ENCODE peak calls at places on chromosomes 12 and 14, in five cellular contexts. S is colonic mucosa, P is spleen, Z is AG09309, W is tibial artery. C is an unnamed sample.

GRCh38 chr12:124479680-124480468 is 87.5 kb downstream of the NCOR2 start:
- DNase-seq in S (no peak), Z (no peak), W (no peak), P (peak; percentile 77), C (no peak)

GRCh38 chr12:54195736-54196347 is 7.1 kb upstream of the SMUG1 start:
- DNase-seq in W (no peak), Z (no peak), P (peak; percentile 87), S (no peak), C (no peak)

GRCh38 chr14:91315844-91316267 is 71.4 kb upstream of the GPR68 start:
- DNase-seq in Z (no peak), P (peak; percentile 94), W (no peak), S (no peak), C (peak; percentile 93)

GRCh38 chr14:73238262-73238852 is 1.1 kb downstream of the PAPLN start:
- DNase-seq in Z (no peak), P (no peak), S (no peak), W (no peak), C (no peak)

GRCh38 chr12:108324678-108325358 is 14.3 kb downstream of the CMKLR1 start:
- DNase-seq in W (no peak), Z (no peak), S (no peak), P (peak; percentile 30), C (no peak)

GRCh38 chr14:24897793-24898192 is 152.2 kb downstream of the STXBP6 start:
- DNase-seq in Z (no peak), P (no peak), S (no peak), W (no peak), C (no peak)

GRCh38 chr14:77760381-77761204 is at the start of gene SNW1:
- DNase-seq in S (peak; percentile 94), P (peak; percentile 97), Z (no peak), W (peak; percentile 96), C (peak; percentile 94)

GRCh38 chr12:111313833-111314259 is 55.0 kb downstream of the PHETA1 start:
- DNase-seq in Z (peak; percentile 5), P (peak; percentile 90), S (peak; percentile 56), W (peak; percentile 79), C (peak; percentile 53)

GRCh38 chr12:113194971-113195391 is 9.5 kb downstream of the RITA1 start:
- DNase-seq in S (no peak), P (no peak), Z (no peak), W (no peak), C (no peak)

GRCh38 chr12:50055831-50056628 is 1.4 kb upstream of the ASIC1 start:
- DNase-seq in S (peak; percentile 40), P (no peak), Z (no peak), W (no peak), C (no peak)

GRCh38 chr12:122917508-122918227 is 21.7 kb upstream of the VPS37B start:
- DNase-seq in S (peak; percentile 77), W (peak; percentile 72), P (no peak), Z (no peak), C (no peak)

GRCh38 chr14:29926701-29927595 is 699 bp downstream of the PRKD1 start:
- DNase-seq in S (peak; percentile 27), P (peak; percentile 80), W (peak; percentile 73), Z (no peak), C (no peak)

GRCh38 chr12:116919247-116919671 is 8.5 kb downstream of the FBXW8 start:
- DNase-seq in S (peak; percentile 63), W (no peak), Z (no peak), P (no peak), C (no peak)

GRCh38 chr14:52235434-52235833 is 32.1 kb upstream of the PTGDR start:
- DNase-seq in Z (no peak), P (no peak), S (no peak), W (no peak), C (no peak)

GRCh38 chr14:103123634-103124500 is 606 bp downstream of the TNFAIP2 start:
- DNase-seq in W (peak; percentile 81), S (peak; percentile 50), Z (no peak), P (peak; percentile 91), C (no peak)

GRCh38 chr14:90060312-90060964 is 1.4 kb upstream of the KCNK13 start:
- DNase-seq in S (peak; percentile 42), P (no peak), W (no peak), Z (no peak), C (peak; percentile 31)

GRCh38 chr12:12561305-12562015 is 1.2 kb downstream of the DUSP16 start:
- DNase-seq in P (peak; percentile 92), W (peak; percentile 87), S (peak; percentile 54), Z (no peak), C (no peak)

GRCh38 chr12:104519190-104519857 is 62.6 kb downstream of the CHST11 start:
- DNase-seq in Z (no peak), W (no peak), P (no peak), S (no peak), C (peak; percentile 81)

GRCh38 chr14:85530626-85531025 is 682 bp downstream of the FLRT2 start:
- DNase-seq in P (no peak), Z (no peak), W (no peak), S (no peak), C (no peak)

GRCh38 chr14:85528080-85528881 is 1.7 kb upstream of the FLRT2 start:
- DNase-seq in P (no peak), W (no peak), S (peak; percentile 19), Z (peak; percentile 79), C (no peak)

GRCh38 chr14:85528882-85529585 is 910 bp upstream of the FLRT2 start:
- DNase-seq in Z (no peak), S (no peak), P (no peak), W (no peak), C (no peak)

GRCh38 chr14:85531141-85531593 is 1.2 kb downstream of the FLRT2 start:
- DNase-seq in W (peak; percentile 73), Z (no peak), S (peak; percentile 27), P (peak; percentile 75), C (no peak)

DNA sequence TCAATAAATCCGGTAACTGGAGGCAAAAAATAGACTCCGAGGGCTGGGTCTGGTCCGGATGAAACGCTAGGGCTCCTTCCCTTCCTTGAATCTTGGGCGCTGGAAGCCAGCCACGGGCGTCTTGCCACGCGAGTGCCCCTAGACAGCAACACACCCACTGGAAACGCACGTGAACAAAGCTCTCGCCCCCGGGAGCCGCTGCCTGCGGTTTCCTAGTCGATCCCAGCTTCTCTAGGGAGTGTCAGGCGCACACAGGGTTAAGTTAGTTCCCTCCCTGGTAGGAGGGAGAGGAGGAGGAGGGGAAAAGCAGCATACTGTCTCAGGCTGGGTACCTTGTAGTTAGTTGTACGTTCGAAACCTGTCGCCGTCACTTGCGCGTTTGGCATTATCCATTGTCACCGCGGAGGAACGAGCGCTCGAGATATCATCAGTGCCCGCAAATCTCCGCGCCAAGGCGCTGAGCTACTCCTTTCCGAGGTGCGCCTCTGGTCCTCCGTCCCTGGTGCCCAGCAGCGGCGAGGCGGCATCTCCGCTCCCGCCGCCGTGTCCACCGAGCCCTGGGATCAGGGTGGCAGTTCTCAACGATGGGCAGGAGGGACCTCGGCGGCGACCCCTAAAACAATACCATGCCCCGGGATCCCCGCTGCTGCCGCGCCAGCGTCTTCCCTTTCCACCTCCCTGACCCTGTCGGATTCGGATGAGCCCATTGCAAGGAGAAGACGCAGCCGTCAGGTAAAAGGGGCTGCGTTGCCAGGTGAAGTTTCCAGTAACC is at the start of gene FLRT2:
- DNase-seq in S (peak; percentile 28), P (peak; percentile 77), W (peak; percentile 80), Z (no peak), C (no peak)
- H3K4me3 ChIP-seq in S (peak within 1 kb of the TSS; percentile 22), P (peak within 1 kb of the TSS; percentile 48), W (peak within 1 kb of the TSS; percentile 56), Z (peak within 1 kb of the TSS; percentile 96), C (no peak within 1 kb of the TSS)

GRCh38 chr14:28661171-28661772 is 105.3 kb upstream of the FOXG1 start:
- DNase-seq in W (no peak), P (no peak), S (no peak), Z (no peak), C (no peak)
- H3K4me3 ChIP-seq in W (no peak overlapping the region), P (no peak overlapping the region), S (no peak overlapping the region), Z (no peak overlapping the region), C (no peak overlapping the region)

DNA sequence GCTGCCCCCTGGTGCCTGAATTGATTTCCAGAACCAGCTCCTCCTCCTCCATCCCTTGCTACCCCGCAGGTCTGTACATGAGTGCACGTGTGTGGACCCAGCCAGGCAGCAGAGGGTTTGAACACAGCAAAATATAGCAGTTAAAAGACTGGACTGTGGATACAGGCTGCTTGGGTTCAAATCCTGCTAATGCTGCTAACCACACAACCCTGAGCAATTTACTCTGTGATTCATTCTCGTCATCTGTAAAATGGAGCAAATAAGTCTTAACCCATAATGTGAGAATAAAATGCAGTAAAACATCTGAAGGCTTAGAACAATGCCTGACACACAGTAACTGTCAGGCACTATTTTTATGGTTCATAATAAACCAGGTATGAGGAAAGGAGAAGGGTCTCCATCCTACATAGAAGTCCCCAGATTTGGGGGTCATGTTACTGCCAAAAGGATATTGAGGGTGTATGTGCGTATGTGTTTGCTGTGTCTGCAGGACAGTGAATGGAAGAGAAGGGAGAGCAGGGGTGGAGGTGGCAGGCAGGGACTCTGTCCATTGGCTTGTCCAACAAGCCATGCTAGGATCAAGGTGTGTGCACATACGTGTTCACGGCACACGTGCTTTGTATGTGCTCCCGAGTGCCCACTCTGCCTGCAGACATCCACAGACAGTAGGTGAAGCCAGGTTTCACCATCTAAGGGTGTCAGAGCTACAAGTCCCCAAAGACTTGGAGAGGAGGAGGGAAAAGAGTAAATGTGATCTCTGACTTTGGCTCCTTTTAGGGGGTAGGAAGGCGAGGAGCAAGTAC is 1.5 kb upstream of the STAT6 start:
- DNase-seq in S (peak; percentile 18), W (no peak), P (no peak), Z (no peak), C (peak; percentile 89)
- H3K4me3 ChIP-seq in S (no peak overlapping the region), W (peak overlapping the region; percentile 65), P (peak overlapping the region; percentile 4), Z (peak overlapping the region; percentile 86), C (peak overlapping the region; percentile 93)

GRCh38 chr12:32589165-32589891 is 89.8 kb upstream of the DNM1L start:
- DNase-seq in W (no peak), Z (no peak), P (no peak), S (no peak), C (peak; percentile 81)

GRCh38 chr12:32586390-32586789 is 92.7 kb upstream of the DNM1L start:
- DNase-seq in S (no peak), P (no peak), W (no peak), Z (no peak), C (peak; percentile 83)

GRCh38 chr12:32585680-32586079 is 93.4 kb upstream of the DNM1L start:
- DNase-seq in W (no peak), S (no peak), P (no peak), Z (no peak), C (no peak)

GRCh38 chr12:32588604-32589003 is 90.5 kb upstream of the DNM1L start:
- DNase-seq in Z (no peak), S (no peak), W (no peak), P (no peak), C (no peak)

GRCh38 chr12:32587536-32588346 is 91.4 kb upstream of the DNM1L start:
- DNase-seq in W (no peak), P (no peak), S (no peak), Z (no peak), C (peak; percentile 34)
- H3K4me3 ChIP-seq in W (no peak overlapping the region), P (no peak overlapping the region), S (no peak overlapping the region), Z (no peak overlapping the region), C (no peak overlapping the region)

DNA sequence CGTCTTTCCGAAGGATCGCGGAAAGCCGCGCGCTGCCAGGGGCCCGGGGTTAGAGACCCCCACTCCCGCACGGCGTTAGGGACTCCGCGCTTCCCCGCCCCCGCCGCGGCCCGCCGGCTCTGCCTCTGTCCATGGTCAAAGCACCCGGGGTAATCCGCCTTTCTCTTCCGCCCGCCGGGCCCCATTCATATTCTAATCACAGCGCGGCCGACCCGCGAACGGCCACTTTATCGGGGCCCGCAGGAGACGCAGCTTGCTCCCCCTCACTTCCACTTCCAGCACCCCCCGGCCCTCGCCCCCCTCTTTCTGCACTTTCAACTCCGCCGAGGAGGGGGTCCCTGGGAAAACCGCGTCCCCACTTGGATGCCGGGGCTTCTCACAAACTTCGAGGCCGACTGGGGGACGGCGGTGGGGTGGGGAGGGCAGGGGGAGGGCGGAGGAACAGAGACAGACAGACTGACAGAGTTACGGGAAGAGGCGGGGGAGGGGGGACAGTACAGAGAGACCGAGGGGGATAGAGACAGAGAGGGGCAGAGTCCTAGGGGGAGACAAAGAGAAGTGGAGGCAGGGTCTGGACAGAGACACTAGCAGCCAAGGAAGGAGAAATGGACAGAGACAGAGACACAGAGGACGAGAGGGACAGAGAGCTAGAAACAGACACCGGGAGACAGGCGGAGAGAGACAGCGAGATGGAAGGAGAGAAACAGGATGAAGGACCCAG is 1.1 kb upstream of the RFX4 start:
- DNase-seq in P (no peak), S (no peak), W (no peak), Z (no peak), C (no peak)
- H3K4me3 ChIP-seq in P (peak overlapping the region; percentile 6), S (no peak overlapping the region), W (no peak overlapping the region), Z (no peak overlapping the region), C (no peak overlapping the region)

C was measured in Jurkat, Clone E6-1.